ENCODE peak calls at places on chromosomes 11 and 22, in eight cellular contexts. L is GM12865, E is lower leg skin, Q is spleen, U is pancreas, Z is SK-N-SH, V is bronchial epithelial cell, O is astrocyte. K is an unnamed sample.

GRCh38 chr11:43992834-43993637 is 50.6 kb downstream of the C11orf96 start:
- DNase-seq in L (peak; percentile 11), E (no peak), Q (peak; percentile 2), U (no peak), Z (no peak), V (no peak), O (no peak), K (no peak)

GRCh38 chr11:104191124-104191523 is 27.2 kb upstream of the PDGFD start:
- DNase-seq in L (no peak), E (no peak), Q (no peak), U (no peak), Z (no peak), V (no peak), O (peak; percentile 58), K (no peak)

GRCh38 chr11:134978388-134979088 is 566.5 kb upstream of the B3GAT1 start:
- DNase-seq in L (no peak), E (no peak), Q (no peak), U (no peak), Z (peak; percentile 32), V (no peak), O (no peak), K (no peak)

GRCh38 chr11:28153586-28153985 is 45.4 kb downstream of the METTL15 start:
- DNase-seq in L (no peak), E (no peak), Q (no peak), U (no peak), Z (no peak), V (no peak), O (peak; percentile 62), K (no peak)

GRCh38 chr11:76830639-76831312 is 29.9 kb upstream of the ACER3 start:
- DNase-seq in L (no peak), E (no peak), Q (no peak), U (no peak), Z (peak; percentile 54), V (peak; percentile 56), O (peak; percentile 29), K (no peak)

GRCh38 chr22:35023692-35024363 is 42.1 kb upstream of the ISX start:
- DNase-seq in L (peak; percentile 87), E (peak; percentile 33), Q (peak; percentile 87), U (peak; percentile 60), Z (peak; percentile 72), V (peak; percentile 5), O (no peak), K (peak; percentile 87)

GRCh38 chr11:33110083-33110482 is 51.2 kb downstream of the CSTF3 start:
- DNase-seq in L (no peak), E (no peak), Q (no peak), U (no peak), Z (no peak), V (no peak), O (no peak), K (no peak)

GRCh38 chr11:124108158-124108557 is 7.1 kb upstream of the VWA5A start:
- DNase-seq in L (peak; percentile 51), E (no peak), Q (no peak), U (no peak), Z (no peak), V (peak; percentile 53), O (no peak), K (peak; percentile 2)

GRCh38 chr11:117927926-117928325 is 1.3 kb downstream of the TMPRSS13 start:
- DNase-seq in L (no peak), E (no peak), Q (peak; percentile 55), U (no peak), Z (no peak), V (no peak), O (no peak), K (no peak)

GRCh38 chr11:117930208-117930570 is 987 bp upstream of the TMPRSS13 start:
- DNase-seq in L (no peak), E (no peak), Q (no peak), U (no peak), Z (no peak), V (peak; percentile 18), O (no peak), K (no peak)

GRCh38 chr11:117930668-117931330 is 1.6 kb upstream of the TMPRSS13 start:
- DNase-seq in L (peak; percentile 42), E (no peak), Q (peak; percentile 61), U (no peak), Z (no peak), V (no peak), O (no peak), K (no peak)

GRCh38 chr11:117929568-117930207 is 486 bp upstream of the TMPRSS13 start:
- DNase-seq in L (no peak), E (no peak), Q (peak; percentile 34), U (no peak), Z (no peak), V (peak; percentile 17), O (no peak), K (no peak)

GRCh38 chr11:117928818-117929567 is at the start of gene TMPRSS13:
- DNase-seq in L (no peak), E (peak; percentile 55), Q (no peak), U (peak; percentile 40), Z (no peak), V (peak; percentile 91), O (no peak), K (peak; percentile 67)
- TF ChIP-seq CTCF in L (no peak), E (no peak), Q (no peak), U (no peak), Z (no peak), V (peak; percentile 48), O (no peak), K (no peak)

DNA sequence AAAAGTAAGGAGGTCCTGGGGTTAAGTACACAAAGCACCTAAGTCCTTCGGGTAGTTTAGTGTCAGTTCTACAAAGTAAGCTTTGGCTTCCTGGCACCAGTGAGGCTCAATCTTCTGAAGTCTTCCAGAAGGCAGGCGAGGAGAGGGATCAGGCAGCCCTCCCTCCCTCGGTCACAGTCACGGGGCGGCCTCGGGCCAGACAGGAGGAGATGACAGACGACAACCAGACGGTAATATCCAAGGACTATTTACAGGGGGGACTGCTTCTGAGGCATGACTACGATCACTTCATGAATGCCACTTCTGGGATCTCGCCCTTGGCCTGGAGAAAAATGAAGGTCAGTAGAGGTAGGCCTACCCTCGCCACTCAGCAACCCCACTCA is 378 bp upstream of the TMEM223 start:
- DNase-seq in L (no peak), E (no peak), Q (peak; percentile 85), U (no peak), Z (peak; percentile 62), V (no peak), O (no peak), K (no peak)
- TF ChIP-seq CTCF in L (no peak), E (no peak), Q (no peak), U (no peak), Z (no peak), V (no peak), O (no peak), K (no peak)

DNA sequence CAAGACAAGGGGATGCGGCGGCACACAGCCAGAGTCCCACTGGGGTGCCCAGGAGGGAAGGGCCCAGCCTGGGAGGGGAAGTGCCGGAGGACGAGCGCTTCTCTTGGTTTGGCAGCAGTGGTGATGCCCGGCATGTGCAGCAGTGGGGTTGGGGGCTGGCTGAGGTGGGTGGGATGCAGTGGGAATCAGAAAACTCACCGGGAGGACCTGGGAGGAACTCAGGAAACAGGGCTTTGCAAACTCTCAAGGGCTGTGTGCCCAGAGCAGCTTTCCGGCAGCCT is 3.0 kb downstream of the FERMT3 start:
- DNase-seq in L (no peak), E (no peak), Q (no peak), U (peak; percentile 20), Z (no peak), V (no peak), O (no peak), K (no peak)
- TF ChIP-seq CTCF in L (no peak), E (no peak), Q (no peak), U (no peak), Z (no peak), V (no peak), O (no peak), K (no peak)

DNA sequence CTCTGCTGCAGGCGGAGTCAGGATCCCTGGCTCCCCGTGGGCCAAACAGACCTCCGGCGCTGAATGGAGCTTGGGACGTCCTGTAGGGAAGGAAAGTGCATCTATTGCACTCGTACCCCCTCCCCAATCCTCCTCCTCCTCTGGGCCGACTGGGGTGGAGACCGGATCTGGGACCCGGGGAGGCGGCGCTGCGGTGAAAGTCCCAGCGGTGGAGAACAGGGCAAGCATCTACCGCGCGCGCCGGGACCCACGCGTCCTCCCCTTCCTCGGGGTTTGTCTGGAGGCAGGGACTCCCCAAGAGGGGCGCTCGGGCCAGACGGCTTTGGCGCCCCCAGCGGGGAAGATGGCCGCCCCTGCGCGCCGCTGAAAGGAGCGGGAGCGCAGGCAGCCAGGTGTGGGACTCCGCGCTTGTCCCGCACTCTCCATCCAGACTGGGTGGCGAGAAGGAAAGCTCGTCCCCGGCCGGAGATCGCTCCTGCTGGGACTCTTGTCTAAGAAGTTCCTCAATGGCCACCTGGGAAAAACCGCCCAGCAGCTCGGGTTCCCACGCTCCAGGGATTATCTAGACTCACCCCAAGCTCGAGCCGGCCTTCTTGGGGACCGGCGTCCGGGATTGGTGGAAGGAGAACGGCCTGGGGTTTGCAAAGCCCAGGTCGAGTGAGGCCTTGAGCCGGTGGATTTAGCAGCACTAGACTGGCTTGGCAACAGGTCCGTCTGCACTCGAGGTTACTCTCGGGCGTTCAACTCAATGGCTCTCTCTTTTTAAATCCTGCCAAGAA is 718 bp downstream of the FADS2 start:
- DNase-seq in L (peak; percentile 74), E (no peak), Q (no peak), U (peak; percentile 45), Z (peak; percentile 82), V (peak; percentile 13), O (peak; percentile 14), K (no peak)
- TF ChIP-seq CTCF in L (peak; percentile 58), E (no peak), Q (no peak), U (no peak), Z (peak; percentile 60), V (peak; percentile 63), O (peak; percentile 26), K (no peak)

K was measured in Calu3.